ENCODE peak calls at places on chromosomes 12 and 14, in four cellular contexts. D is ACHN, O is neural progenitor cell, L is T-cell. R is an unnamed sample.

GRCh38 chr12:73124480-73124879 is 852.3 kb downstream of the TRHDE start:
- DNase-seq in L (no peak), D (no peak), O (no peak), R (no peak)

GRCh38 chr12:7116916-7117315 is 7.9 kb upstream of the C1RL start:
- DNase-seq in D (no peak), O (no peak), L (no peak), R (no peak)

GRCh38 chr14:97456497-97456896 is 659.3 kb downstream of the VRK1 start:
- DNase-seq in O (no peak), L (no peak), D (no peak), R (no peak)

GRCh38 chr12:73390256-73390655 is 1118.1 kb downstream of the TRHDE start:
- DNase-seq in D (no peak), L (no peak), O (no peak), R (no peak)

GRCh38 chr12:130879781-130880389 is 8.0 kb downstream of the RAN start:
- DNase-seq in O (no peak), L (no peak), D (no peak), R (peak)

GRCh38 chr14:75289840-75290388 is 11.3 kb downstream of the FOS start:
- DNase-seq in O (no peak), D (no peak), L (no peak), R (no peak)

GRCh38 chr14:90495357-90496276 is 98.8 kb downstream of the CALM1 start:
- DNase-seq in O (peak), L (peak), D (peak), R (peak)

GRCh38 chr14:86799244-86799647 is 1193.7 kb downstream of the GALC start:
- DNase-seq in O (no peak), D (peak), L (no peak), R (no peak)

GRCh38 chr12:57607958-57608663 is 3.1 kb upstream of the ARHGEF25 start:
- DNase-seq in D (no peak), L (no peak), O (no peak), R (no peak)

GRCh38 chr14:104292084-104292970 is 153.9 kb downstream of the KIF26A start:
- DNase-seq in D (no peak), O (no peak), L (no peak), R (peak)

GRCh38 chr12:131074221-131075083 is 120.7 kb downstream of the ADGRD1 start:
- DNase-seq in L (no peak), O (no peak), D (no peak), R (no peak)

GRCh38 chr14:73754911-73755360 is 40.8 kb upstream of the PNMA1 start:
- DNase-seq in D (no peak), O (no peak), L (no peak), R (no peak)

GRCh38 chr12:56222531-56222895 is 791 bp upstream of the RNF41 start:
- DNase-seq in L (no peak), O (no peak), D (no peak), R (no peak)

GRCh38 chr12:26434299-26434915 is 239.0 kb downstream of the SSPN start:
- DNase-seq in L (no peak), O (peak), D (peak), R (peak)

GRCh38 chr12:122681814-122682213 is 21.3 kb downstream of the HCAR2 start:
- DNase-seq in O (no peak), L (no peak), D (no peak), R (no peak)

GRCh38 chr14:77181603-77182437 is at the start of gene TMEM63C:
- DNase-seq in L (peak), D (peak), O (peak), R (peak)

GRCh38 chr14:21924479-21924878 is 250.9 kb upstream of the OR4E1 start:
- DNase-seq in O (peak), L (peak), D (no peak), R (no peak)

GRCh38 chr12:61694214-61694613 is 566.0 kb upstream of the USP15 start:
- DNase-seq in D (no peak), L (no peak), O (no peak), R (no peak)

GRCh38 chr12:95790912-95791849 is 617 bp upstream of the NTN4 start:
- DNase-seq in D (peak), O (peak), L (peak), R (no peak)

GRCh38 chr12:132320767-132321211 is 8.6 kb downstream of the GALNT9 start:
- DNase-seq in L (no peak), D (no peak), O (no peak), R (no peak)

GRCh38 chr12:49190317-49190716 is 1.4 kb upstream of the TUBA1A start:
- DNase-seq in O (peak), L (no peak), D (no peak), R (no peak)

GRCh38 chr12:114661245-114661644 is 22.7 kb downstream of the TBX3 start:
- DNase-seq in L (no peak), O (no peak), D (no peak), R (no peak)

GRCh38 chr14:78709795-78710569 is 539.8 kb downstream of the NRXN3 start:
- DNase-seq in O (no peak), D (no peak), L (no peak), R (no peak)

GRCh38 chr14:90774316-90774715 is 41.9 kb downstream of the TTC7B start:
- DNase-seq in D (no peak), L (no peak), O (no peak), R (no peak)

GRCh38 chr12:121942145-121942718 is 23.8 kb downstream of the CFAP251 start:
- DNase-seq in O (no peak), D (peak), L (no peak), R (no peak)

GRCh38 chr14:23528555-23528954 is 23.0 kb downstream of the ZFHX2 start:
- DNase-seq in O (peak), D (no peak), L (no peak), R (no peak)

GRCh38 chr12:132356686-132357622 is 27.6 kb upstream of the GALNT9 start:
- DNase-seq in L (no peak), D (peak), O (no peak), R (peak)